ENCODE peak calls at places on chromosomes 7 and 10, in four cellular contexts. B is HepG2, P is HCT116, J is K562. K is an unnamed sample.

GRCh38 chr7:50646069-50646468 is 80.9 kb upstream of the DDC start:
- DNase-seq in B (no peak), P (no peak), J (no peak), K (no peak)

GRCh38 chr7:88321694-88322093 is 15.0 kb upstream of the STEAP4 start:
- DNase-seq in B (no peak), P (no peak), J (no peak), K (no peak)

GRCh38 chr10:84715911-84716310 is 387.5 kb downstream of the CCSER2 start:
- DNase-seq in B (peak; percentile 41), P (peak; percentile 31), J (peak; percentile 63), K (peak; percentile 22)

GRCh38 chr7:128435311-128435654 is 20.4 kb upstream of the HILPDA start:
- DNase-seq in B (peak; percentile 65), P (no peak), J (no peak), K (no peak)

GRCh38 chr10:12969951-12970350 is 31.6 kb downstream of the CCDC3 start:
- DNase-seq in B (no peak), P (no peak), J (no peak), K (no peak)

GRCh38 chr7:20330797-20331230 is at the start of gene ITGB8:
- DNase-seq in B (no peak), P (no peak), J (no peak), K (no peak)

GRCh38 chr10:115141254-115141653 is 48.1 kb downstream of the ATRNL1 start:
- DNase-seq in B (no peak), P (peak; percentile 15), J (no peak), K (no peak)

GRCh38 chr7:127650842-127651555 is 995 bp upstream of the SND1 start:
- DNase-seq in B (no peak), P (no peak), J (no peak), K (no peak)

GRCh38 chr10:83078645-83079044 is 1060.7 kb upstream of the GHITM start:
- DNase-seq in B (no peak), P (no peak), J (no peak), K (no peak)

GRCh38 chr10:111076682-111077661 is at the start of gene ADRA2A:
- DNase-seq in B (no peak), P (no peak), J (no peak), K (no peak)

GRCh38 chr10:13761490-13762091 is 174.8 kb downstream of the PRPF18 start:
- DNase-seq in B (no peak), P (no peak), J (no peak), K (no peak)

GRCh38 chr7:75712517-75713361 is 26.0 kb downstream of the HIP1 start:
- DNase-seq in B (no peak), P (no peak), J (no peak), K (no peak)

DNA sequence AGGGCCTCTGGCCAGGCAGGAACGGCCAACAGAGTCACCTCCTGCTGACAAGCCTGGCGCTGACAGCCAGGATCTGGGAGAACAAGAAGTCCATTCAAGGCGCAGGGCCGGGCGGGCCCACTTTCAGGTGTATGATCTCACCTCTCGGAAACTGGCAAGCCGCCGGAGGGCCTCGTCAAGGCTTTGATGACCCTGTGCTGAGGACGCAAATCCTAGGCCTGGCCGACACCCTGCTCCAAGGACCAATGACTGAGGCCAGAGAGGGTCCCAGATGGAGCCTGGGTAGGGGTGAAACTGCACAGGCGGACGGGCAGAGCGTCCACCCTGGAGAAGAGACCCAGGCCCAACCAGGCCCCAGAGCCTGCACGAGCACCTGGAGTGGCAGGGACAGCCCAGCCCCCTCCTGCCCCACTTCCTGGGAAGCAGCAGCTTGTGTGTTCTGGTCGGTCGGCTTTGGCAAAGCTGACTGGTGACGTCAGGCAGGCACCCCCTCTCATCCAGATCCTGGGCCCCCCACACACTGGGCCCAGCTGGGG is 30.6 kb downstream of the MYL10 start:
- DNase-seq in B (peak; percentile 89), P (peak; percentile 87), J (no peak), K (no peak)
- TF ChIP-seq TCF7L2 in B (no peak), P (no peak), J (no peak), K (no peak)

DNA sequence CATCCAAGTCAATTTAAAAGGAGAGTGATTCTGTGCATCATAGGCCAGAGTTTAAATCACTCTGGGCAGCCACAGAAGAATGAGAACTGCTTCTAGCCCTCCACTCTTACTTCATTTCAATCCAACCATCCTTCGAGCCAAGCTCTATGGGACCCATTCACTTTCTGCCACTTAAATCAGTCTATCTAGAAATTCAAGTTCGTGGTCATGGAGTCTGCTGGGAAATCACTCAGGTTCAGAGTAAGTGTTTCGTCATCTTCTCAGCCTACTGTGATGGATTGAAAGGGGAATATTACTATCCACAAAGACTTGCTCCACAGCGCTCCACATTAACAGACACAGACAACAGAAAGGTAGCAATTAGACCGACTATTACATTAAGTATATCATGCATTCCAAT is 4.6 kb downstream of the DCLRE1C start:
- DNase-seq in B (no peak), P (no peak), J (no peak), K (no peak)
- H3K36me3 ChIP-seq in B (peaks cover 34% of the 10 kb centered on the region), P (peaks cover 15% of the 10 kb centered on the region), J (peaks cover 62% of the 10 kb centered on the region), K (no peaks in the 10 kb centered on the region)

GRCh38 chr10:124324451-124324850 is 94.3 kb downstream of the OAT start:
- DNase-seq in B (no peak), P (no peak), J (no peak), K (no peak)

GRCh38 chr10:124323806-124324205 is 94.9 kb downstream of the OAT start:
- DNase-seq in B (no peak), P (no peak), J (no peak), K (no peak)

GRCh38 chr10:124324856-124325657 is 93.7 kb downstream of the OAT start:
- DNase-seq in B (no peak), P (no peak), J (no peak), K (no peak)

GRCh38 chr10:124325658-124325965 is 93.1 kb downstream of the OAT start:
- DNase-seq in B (no peak), P (no peak), J (no peak), K (no peak)

GRCh38 chr10:124325998-124326636 is 92.6 kb downstream of the OAT start:
- DNase-seq in B (no peak), P (no peak), J (no peak), K (no peak)
- TF ChIP-seq TCF7L2 in B (no peak), P (no peak), J (no peak), K (no peak)

DNA sequence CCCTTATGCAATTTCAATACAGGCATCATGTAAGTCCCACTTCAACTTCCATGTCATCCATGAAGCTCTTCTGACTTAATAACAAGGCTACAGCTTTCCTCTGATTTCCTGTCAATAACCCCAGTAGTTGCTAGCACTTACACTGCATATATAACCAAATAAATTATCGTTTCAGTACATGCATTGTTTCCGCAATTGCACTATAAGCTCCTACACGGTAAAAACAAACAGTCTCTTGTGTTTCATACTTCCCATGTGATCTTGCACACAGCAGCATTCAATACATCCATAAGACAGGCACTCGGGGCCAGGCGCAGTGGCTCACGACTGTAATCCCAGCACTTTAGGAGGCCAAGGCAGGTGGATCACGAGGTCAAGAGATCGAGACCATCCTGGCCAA is 41.4 kb downstream of the FBXW4 start:
- DNase-seq in B (no peak), P (no peak), J (no peak), K (no peak)
- H3K36me3 ChIP-seq in B (peaks cover 30% of the 10 kb centered on the region), P (no peaks in the 10 kb centered on the region), J (no peaks in the 10 kb centered on the region), K (no peaks in the 10 kb centered on the region)

GRCh38 chr7:15937571-15937970 is 251.1 kb upstream of the MEOX2 start:
- DNase-seq in B (no peak), P (no peak), J (no peak), K (no peak)
- TF ChIP-seq TCF7L2 in B (no peak), P (no peak), J (no peak), K (no peak)

GRCh38 chr7:93350338-93350737 is 118.2 kb downstream of the VPS50 start:
- DNase-seq in B (no peak), P (no peak), J (no peak), K (no peak)

GRCh38 chr7:93354815-93355214 is 122.6 kb downstream of the VPS50 start:
- DNase-seq in B (no peak), P (no peak), J (no peak), K (no peak)

DNA sequence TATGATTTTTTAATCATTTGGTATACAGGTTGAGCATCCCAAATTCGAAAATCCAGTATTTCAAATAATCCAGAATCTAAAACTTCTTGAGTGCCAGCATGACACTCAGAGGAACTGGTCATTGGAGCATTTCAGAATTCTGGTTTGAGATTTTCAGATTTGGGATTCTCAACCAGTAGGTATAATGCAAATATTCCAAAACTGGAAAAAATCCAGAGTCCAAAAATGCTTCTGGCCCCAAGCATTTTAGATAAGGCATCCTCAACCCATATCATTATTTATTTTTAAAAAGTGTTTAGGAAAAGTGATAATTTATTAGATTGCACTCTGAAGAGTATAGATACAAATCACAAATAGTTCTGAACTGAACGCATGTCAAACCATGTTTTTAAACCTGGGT is 120.7 kb downstream of the VPS50 start:
- DNase-seq in B (no peak), P (no peak), J (no peak), K (no peak)
- H3K36me3 ChIP-seq in B (no peaks in the 10 kb centered on the region), P (no peaks in the 10 kb centered on the region), J (no peaks in the 10 kb centered on the region), K (no peaks in the 10 kb centered on the region)

GRCh38 chr10:131943021-131943814 is 38.5 kb downstream of the BNIP3 start:
- DNase-seq in B (peak; percentile 15), P (no peak), J (peak; percentile 33), K (no peak)
- TF ChIP-seq TCF7L2 in B (no peak), P (no peak), J (no peak), K (no peak)

GRCh38 chr7:155925682-155926081 is 113.4 kb upstream of the SHH start:
- DNase-seq in B (no peak), P (no peak), J (no peak), K (no peak)
- H3K36me3 ChIP-seq in B (no peaks in the 10 kb centered on the region), P (no peaks in the 10 kb centered on the region), J (no peaks in the 10 kb centered on the region), K (no peaks in the 10 kb centered on the region)